ENCODE peak calls at places on chromosomes 7 and 10, in eight cellular contexts. N, L, B, W, H, P, X and K are unnamed samples.

GRCh38 chr7:133458688-133459087 is 205.8 kb downstream of the EXOC4 start:
- DNase-seq in B (no peak), W (no peak), L (no peak), X (no peak), P (no peak), N (no peak), H (no peak), K (no peak)

GRCh38 chr7:8109196-8110022 is 140.8 kb downstream of the GLCCI1 start:
- DNase-seq in H (peak), N (no peak), L (peak), W (peak), P (no peak), X (no peak), B (peak), K (no peak)

GRCh38 chr10:50417486-50417905 is 166.2 kb upstream of the ASAH2 start:
- DNase-seq in N (no peak), L (no peak), X (no peak), B (peak), W (no peak), P (no peak), H (no peak), K (no peak)

GRCh38 chr7:155291729-155292128 is 5.9 kb upstream of the INSIG1 start:
- DNase-seq in L (no peak), B (no peak), W (no peak), N (no peak), H (no peak), X (no peak), P (no peak), K (no peak)

GRCh38 chr10:133614830-133615580 is 11.6 kb downstream of the FRG2B start:
- DNase-seq in W (no peak), H (no peak), N (no peak), L (no peak), X (no peak), B (no peak), P (no peak), K (no peak)

GRCh38 chr10:131902211-131902610 is 1.4 kb downstream of the PPP2R2D start:
- DNase-seq in P (no peak), X (no peak), L (no peak), H (no peak), W (no peak), B (no peak), N (no peak), K (no peak)

GRCh38 chr10:27747096-27747451 is 1.5 kb upstream of the MKX start:
- DNase-seq in B (no peak), N (no peak), X (no peak), H (no peak), P (no peak), W (no peak), L (peak), K (peak)

GRCh38 chr10:70748305-70748704 is 36.9 kb downstream of the TBATA start:
- DNase-seq in N (no peak), W (no peak), P (no peak), H (no peak), X (no peak), B (no peak), L (no peak), K (no peak)

GRCh38 chr10:20313665-20314064 is 497.4 kb downstream of the PLXDC2 start:
- DNase-seq in H (no peak), N (no peak), W (no peak), B (no peak), L (no peak), P (no peak), X (no peak), K (no peak)

GRCh38 chr7:112510032-112510742 is 29.4 kb downstream of the LSMEM1 start:
- DNase-seq in W (peak), B (peak), P (no peak), X (no peak), N (peak), L (peak), H (peak), K (no peak)

GRCh38 chr7:150999497-151000225 is 8.8 kb downstream of the NOS3 start:
- DNase-seq in N (no peak), H (no peak), B (no peak), L (no peak), W (no peak), P (no peak), X (no peak), K (no peak)

GRCh38 chr7:105734233-105734632 is 142.2 kb downstream of the ATXN7L1 start:
- DNase-seq in H (no peak), N (no peak), X (no peak), P (no peak), B (no peak), W (no peak), L (peak), K (no peak)

GRCh38 chr7:66859794-66860645 is 61.0 kb upstream of the TMEM248 start:
- DNase-seq in W (no peak), B (peak), P (no peak), N (no peak), H (no peak), X (no peak), L (no peak), K (peak)

GRCh38 chr7:41540601-41541000 is 162.3 kb downstream of the INHBA start:
- DNase-seq in W (no peak), X (no peak), B (no peak), H (no peak), N (no peak), P (no peak), L (no peak), K (no peak)

GRCh38 chr10:77073066-77073960 is 564.3 kb downstream of the KCNMA1 start:
- DNase-seq in H (no peak), B (peak), P (no peak), W (no peak), N (no peak), X (no peak), L (peak), K (no peak)

DNA sequence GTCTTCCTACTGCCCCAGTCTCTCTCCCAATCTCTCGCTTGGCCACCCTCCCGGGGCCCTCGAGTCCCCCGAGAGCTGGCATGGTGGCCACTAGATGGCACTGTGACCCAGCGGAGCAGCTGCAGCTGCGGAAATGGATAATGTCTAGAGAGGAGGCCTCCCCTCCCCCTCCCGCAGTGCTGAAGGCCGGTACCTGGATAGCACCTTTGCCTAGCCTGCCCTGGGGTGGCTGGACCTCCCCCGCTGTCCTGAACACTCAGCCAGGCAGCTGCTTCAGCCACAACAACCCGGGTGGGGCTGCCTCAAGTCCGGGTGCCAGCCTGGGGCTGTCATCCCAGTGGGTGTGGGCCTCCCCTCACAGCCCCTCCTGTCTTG is 65.2 kb downstream of the GOLGA7B start:
- DNase-seq in P (peak), B (peak), H (peak), L (peak), X (peak), N (peak), W (peak), K (peak)
- H3K9ac ChIP-seq in P (no peak), B (no peak), H (no peak), L (no peak), X (no peak), N (no peak), W (no peak), K (no peak)

DNA sequence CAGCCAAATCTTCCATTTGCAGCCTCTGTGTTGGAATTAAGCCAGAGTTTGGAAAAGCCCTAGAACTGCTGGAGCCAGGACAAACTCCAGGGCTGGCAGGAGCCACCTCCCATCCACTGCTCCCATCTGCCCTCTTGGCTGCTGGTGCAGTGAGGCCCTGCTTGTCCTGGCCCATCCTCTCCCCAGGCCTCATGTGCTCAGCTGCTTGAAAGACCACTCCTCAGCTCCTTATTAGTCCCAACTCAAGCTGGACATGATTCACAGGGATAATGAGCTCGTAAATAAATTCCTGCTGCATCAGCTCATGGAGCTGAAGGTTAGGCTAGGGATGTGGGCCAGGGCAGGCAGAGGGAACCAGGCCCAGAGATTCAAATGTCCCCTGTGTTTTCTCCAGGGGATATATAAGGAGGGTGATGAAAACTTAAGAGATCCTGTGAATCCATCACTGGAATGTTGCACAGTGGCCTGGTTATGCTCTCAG is 282.8 kb downstream of the RPS24 start:
- DNase-seq in B (peak), X (no peak), L (peak), H (no peak), P (no peak), N (no peak), W (peak), K (peak)
- H3K9ac ChIP-seq in B (peak), X (no peak), L (no peak), H (no peak), P (no peak), N (no peak), W (no peak), K (no peak)

DNA sequence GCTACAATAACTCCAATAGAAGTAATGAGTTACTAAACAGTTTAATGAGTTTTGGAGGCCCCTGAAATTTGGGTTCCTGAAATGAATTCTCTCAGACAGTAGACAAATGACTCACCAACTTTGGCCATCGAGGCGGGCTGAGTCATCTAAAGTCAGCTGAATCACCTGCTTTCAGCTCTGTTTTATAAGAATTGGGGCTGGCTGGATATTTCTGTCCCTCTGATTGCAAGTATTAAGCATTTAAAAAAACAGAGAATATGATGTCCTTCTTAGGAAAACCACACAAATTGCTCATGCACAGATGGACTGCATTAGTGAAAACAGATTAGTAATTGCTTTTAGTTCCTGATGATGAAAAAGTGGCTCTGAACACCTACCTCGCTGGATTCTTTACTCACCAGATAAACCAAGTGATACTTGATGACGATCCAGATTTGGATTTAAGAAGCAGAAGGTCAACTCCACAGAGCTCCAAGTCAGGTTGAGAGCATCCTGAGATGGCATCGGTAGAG is 59.1 kb downstream of the ZNF365 start:
- DNase-seq in P (no peak), N (peak), H (peak), W (peak), X (peak), B (peak), L (peak), K (peak)
- H3K9ac ChIP-seq in P (no peak), N (no peak), H (peak), W (peak), X (no peak), B (no peak), L (no peak), K (no peak)

GRCh38 chr10:93751832-93752231 is 5.9 kb upstream of the LGI1 start:
- DNase-seq in W (peak), N (no peak), L (no peak), P (no peak), B (peak), H (peak), X (peak), K (peak)
- H3K9ac ChIP-seq in W (no peak), N (no peak), L (no peak), P (no peak), B (no peak), H (no peak), X (no peak), K (no peak)

GRCh38 chr7:39035156-39035555 is 57.4 kb downstream of the POU6F2 start:
- DNase-seq in B (no peak), P (no peak), X (no peak), H (no peak), L (no peak), W (no peak), N (no peak), K (no peak)
- H3K9ac ChIP-seq in B (no peak), P (no peak), X (no peak), H (no peak), L (no peak), W (no peak), N (no peak), K (no peak)

GRCh38 chr10:95500649-95501048 is 60.5 kb downstream of the SORBS1 start:
- DNase-seq in W (no peak), B (no peak), X (no peak), L (no peak), H (no peak), P (no peak), N (no peak), K (no peak)

GRCh38 chr10:95503012-95503411 is 58.2 kb downstream of the SORBS1 start:
- DNase-seq in W (no peak), H (no peak), B (peak), N (no peak), X (no peak), P (no peak), L (no peak), K (no peak)

GRCh38 chr10:95501203-95502094 is 59.7 kb downstream of the SORBS1 start:
- DNase-seq in B (no peak), H (no peak), X (no peak), L (no peak), W (no peak), P (no peak), N (no peak), K (no peak)

GRCh38 chr10:95503526-95503925 is 57.6 kb downstream of the SORBS1 start:
- DNase-seq in B (no peak), X (no peak), N (no peak), P (no peak), H (no peak), W (no peak), L (no peak), K (no peak)

GRCh38 chr10:95502377-95502776 is 58.8 kb downstream of the SORBS1 start:
- DNase-seq in N (no peak), B (no peak), W (no peak), X (no peak), H (no peak), L (no peak), P (no peak), K (no peak)
- H3K9ac ChIP-seq in N (no peak), B (no peak), W (no peak), X (peak), H (no peak), L (no peak), P (no peak), K (no peak)